ENCODE peak calls at places on chromosomes 13 and 19, in ten cellular contexts. X, L, B, M, N, V, T, K, D and I are unnamed samples.

GRCh38 chr19:35306473-35307246 is 14.7 kb downstream of the MAG start:
- DNase-seq in D (no peak), M (no peak), T (no peak), V (no peak), L (no peak), N (peak), X (no peak), K (no peak), B (no peak), I (no peak)

GRCh38 chr13:102055116-102055515 is 346.7 kb downstream of the FGF14 start:
- DNase-seq in K (no peak), M (no peak), N (no peak), L (no peak), V (no peak), X (no peak), D (no peak), T (no peak), B (no peak), I (no peak)

GRCh38 chr19:53991224-53992113 is at the start of gene CACNG6:
- DNase-seq in L (no peak), N (no peak), M (peak), X (no peak), K (no peak), B (no peak), T (no peak), D (peak), V (peak), I (no peak)

GRCh38 chr13:21361123-21361522 is 98.0 kb downstream of the ZDHHC20 start:
- DNase-seq in D (no peak), K (peak), B (no peak), X (no peak), M (no peak), T (no peak), N (no peak), L (no peak), V (no peak), I (no peak)

GRCh38 chr13:75902166-75903104 is 266.3 kb downstream of the LMO7 start:
- DNase-seq in D (no peak), X (no peak), V (no peak), N (no peak), B (no peak), T (no peak), K (no peak), L (no peak), M (peak), I (no peak)

GRCh38 chr19:49297403-49297802 is 27.6 kb downstream of the SLC6A16 start:
- DNase-seq in N (no peak), T (no peak), D (no peak), X (peak), K (no peak), B (no peak), V (no peak), L (no peak), M (no peak), I (no peak)

GRCh38 chr13:23609414-23610186 is 39.4 kb downstream of the TNFRSF19 start:
- DNase-seq in X (peak), D (peak), N (no peak), L (no peak), V (no peak), T (no peak), M (no peak), K (peak), B (peak), I (no peak)

GRCh38 chr19:16457195-16457953 is 14.4 kb downstream of the EPS15L1 start:
- DNase-seq in L (no peak), K (no peak), N (peak), V (peak), M (no peak), B (peak), D (no peak), X (peak), T (peak), I (no peak)

GRCh38 chr13:112241288-112241687 is 134.9 kb upstream of the SPACA7 start:
- DNase-seq in N (no peak), T (no peak), X (no peak), L (no peak), K (peak), V (no peak), D (no peak), B (no peak), M (no peak), I (no peak)

GRCh38 chr19:33831835-33832234 is 35.2 kb downstream of the KCTD15 start:
- DNase-seq in V (no peak), D (peak), T (no peak), X (no peak), N (no peak), K (no peak), B (no peak), M (no peak), L (no peak), I (peak)

GRCh38 chr13:98575009-98575866 is 1.7 kb downstream of the STK24 start:
- DNase-seq in V (no peak), N (no peak), B (no peak), K (no peak), M (no peak), X (peak), T (no peak), L (no peak), D (no peak), I (no peak)

GRCh38 chr13:76969488-76970365 is 21.4 kb downstream of the ACOD1 start:
- DNase-seq in V (no peak), D (no peak), N (no peak), M (no peak), B (no peak), L (no peak), X (no peak), T (no peak), K (no peak), I (no peak)

GRCh38 chr19:33245948-33246728 is 20.5 kb upstream of the SLC7A10 start:
- DNase-seq in K (no peak), X (peak), V (no peak), B (no peak), D (no peak), N (no peak), M (no peak), T (no peak), L (no peak), I (no peak)

GRCh38 chr13:90968510-90968909 is 379.0 kb upstream of the MIR17HG start:
- DNase-seq in L (no peak), B (no peak), T (no peak), N (no peak), K (peak), M (peak), X (peak), D (no peak), V (peak), I (no peak)

GRCh38 chr19:16268676-16269319 is 55.8 kb upstream of the KLF2 start:
- DNase-seq in T (no peak), K (no peak), L (no peak), N (no peak), X (no peak), B (no peak), D (no peak), V (no peak), M (no peak), I (no peak)

GRCh38 chr19:54418930-54419800 is 3.9 kb downstream of the TTYH1 start:
- DNase-seq in T (no peak), X (no peak), B (no peak), M (no peak), D (no peak), K (no peak), L (no peak), V (no peak), N (no peak), I (no peak)

GRCh38 chr13:40668335-40668734 is 1.9 kb upstream of the FOXO1 start:
- DNase-seq in K (peak), T (peak), V (no peak), N (peak), D (peak), X (peak), M (peak), B (peak), L (no peak), I (peak)
- TF ChIP-seq CTCF in K (peak), T (peak), V (no peak), N (no peak), D (peak), X (peak), M (peak), B (peak), L (no peak), I (peak)

DNA sequence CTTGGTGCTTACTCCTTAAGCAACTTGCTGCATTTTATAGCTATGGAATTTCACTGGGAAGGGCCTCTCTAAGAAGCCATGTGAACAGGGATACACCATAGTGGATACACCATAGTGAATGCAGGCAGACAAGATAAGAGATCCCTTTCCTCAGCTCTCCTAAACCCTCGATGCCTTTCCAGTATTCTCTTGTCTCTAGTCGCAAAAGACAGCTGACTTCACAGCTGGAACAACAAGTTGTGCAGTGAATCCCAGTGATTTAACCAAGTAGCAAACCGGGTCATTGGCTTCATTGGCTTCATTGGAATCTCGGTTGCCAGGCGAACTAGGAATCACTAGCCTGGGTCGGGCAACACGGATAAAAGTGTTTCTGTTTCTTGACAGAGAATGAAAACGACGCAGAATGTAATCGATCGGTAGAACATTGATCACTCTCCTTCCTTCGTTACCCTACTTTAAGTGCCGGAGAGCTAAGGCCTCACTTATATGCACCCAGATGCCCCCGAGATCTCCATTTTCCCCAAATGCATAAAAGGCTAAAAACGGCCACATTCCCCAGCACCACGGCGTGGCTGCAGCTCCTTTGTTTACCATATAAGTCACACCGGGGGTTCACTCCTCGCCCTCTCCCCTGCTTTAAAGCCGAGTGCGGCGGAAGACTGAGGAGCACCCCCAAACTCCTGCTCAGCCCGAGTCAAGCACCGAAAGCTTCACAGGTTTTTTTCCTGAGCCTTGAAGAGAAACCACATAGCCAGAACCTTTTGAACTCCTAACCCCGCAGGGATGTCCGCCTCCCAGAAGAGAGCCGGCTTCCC is 674 bp downstream of the TRPC4 start:
- DNase-seq in X (peak), L (no peak), K (no peak), M (no peak), B (no peak), T (no peak), D (no peak), V (no peak), N (no peak), I (no peak)
- H3K4me3 ChIP-seq in X (peak), L (peak), K (peak), M (peak), B (peak), T (peak), D (peak), V (no peak), N (peak), I (peak)

GRCh38 chr13:79227418-79227817 is 178.6 kb downstream of the RBM26 start:
- DNase-seq in N (no peak), K (no peak), L (no peak), V (no peak), D (no peak), X (no peak), T (no peak), M (no peak), B (no peak), I (no peak)

GRCh38 chr13:79226250-79226649 is 179.8 kb downstream of the RBM26 start:
- DNase-seq in X (no peak), T (no peak), K (no peak), D (no peak), M (no peak), V (no peak), N (no peak), L (no peak), B (no peak), I (no peak)

GRCh38 chr13:79226938-79227337 is 179.1 kb downstream of the RBM26 start:
- DNase-seq in N (no peak), M (no peak), B (no peak), L (no peak), T (no peak), D (no peak), K (no peak), X (no peak), V (no peak), I (no peak)

GRCh38 chr13:79229761-79230160 is 176.3 kb downstream of the RBM26 start:
- DNase-seq in D (no peak), B (no peak), L (no peak), K (no peak), M (no peak), X (no peak), V (no peak), N (no peak), T (no peak), I (no peak)

DNA sequence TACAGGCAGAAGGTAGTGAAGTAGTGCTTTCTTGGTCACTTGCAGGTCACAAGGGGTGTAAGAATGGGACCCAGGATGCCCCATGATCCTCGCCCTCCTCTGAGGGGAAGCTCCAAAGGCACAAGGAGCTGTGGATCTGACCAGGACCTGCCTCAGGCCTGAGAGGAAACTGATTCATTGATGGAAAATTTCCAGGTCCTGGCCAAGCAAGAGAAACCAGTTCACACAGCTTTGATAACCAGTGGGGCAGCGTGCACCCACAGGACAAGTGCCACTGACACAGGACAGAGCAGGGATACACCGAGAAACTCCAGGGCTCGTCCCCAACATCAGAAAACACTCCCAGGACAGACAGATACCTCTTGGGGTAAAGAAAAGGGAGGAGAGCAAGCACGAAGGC is 177.1 kb downstream of the RBM26 start:
- DNase-seq in L (no peak), B (no peak), D (no peak), K (no peak), M (no peak), X (no peak), T (no peak), V (no peak), N (no peak), I (no peak)
- H3K27ac ChIP-seq in L (no peak), B (no peak), D (no peak), K (no peak), M (no peak), X (no peak), T (no peak), V (no peak), N (no peak), I (no peak)

GRCh38 chr13:79406597-79406908 is 498 bp upstream of the RBM26 start:
- DNase-seq in N (no peak), V (no peak), B (no peak), M (no peak), L (no peak), X (no peak), D (no peak), K (no peak), T (no peak), I (no peak)

GRCh38 chr13:79405501-79405830 is 589 bp downstream of the RBM26 start:
- DNase-seq in B (no peak), D (no peak), N (no peak), L (no peak), V (no peak), K (peak), T (no peak), X (no peak), M (peak), I (no peak)

GRCh38 chr13:79404985-79405384 is 1.1 kb downstream of the RBM26 start:
- DNase-seq in M (no peak), B (no peak), L (no peak), X (no peak), K (no peak), T (no peak), V (no peak), D (no peak), N (no peak), I (no peak)

GRCh38 chr13:79407349-79407979 is 1.4 kb upstream of the RBM26 start:
- DNase-seq in D (no peak), V (no peak), T (no peak), K (no peak), B (no peak), L (no peak), X (no peak), M (no peak), N (no peak), I (no peak)

GRCh38 chr13:79405831-79406596 is at the start of gene RBM26:
- DNase-seq in X (peak), V (peak), K (peak), M (peak), L (peak), N (peak), T (peak), D (peak), B (peak), I (peak)
- TF ChIP-seq CTCF in X (no peak), V (peak), K (no peak), M (no peak), L (no peak), N (no peak), T (peak), D (no peak), B (peak), I (no peak)

DNA sequence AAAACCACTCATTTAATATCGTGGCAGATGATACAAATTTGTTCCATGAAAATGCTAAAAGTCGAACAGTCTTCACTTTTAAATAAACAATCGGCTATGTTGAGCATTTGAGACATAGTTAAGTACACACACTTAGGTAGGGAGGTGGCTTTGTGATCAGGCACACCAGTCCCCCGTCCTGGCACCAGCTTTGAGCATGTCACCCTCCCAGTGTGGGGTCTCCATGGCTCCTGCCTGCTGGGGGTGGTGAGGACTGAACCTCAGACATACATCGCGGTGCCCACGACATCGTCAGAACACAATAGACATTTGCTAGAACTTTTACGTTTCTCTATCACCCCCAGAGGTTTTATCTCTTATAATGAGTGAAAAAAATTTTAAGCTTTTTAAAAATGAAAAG is 62.0 kb downstream of the RFX2 start:
- DNase-seq in N (peak), B (peak), V (no peak), T (no peak), L (no peak), M (no peak), K (peak), D (peak), X (no peak), I (peak)
- H3K4me3 ChIP-seq in N (no peak), B (no peak), V (no peak), T (no peak), L (peak), M (no peak), K (no peak), D (no peak), X (no peak), I (no peak)

GRCh38 chr13:54628383-54628782 is 1599.8 kb downstream of the OLFM4 start:
- DNase-seq in V (no peak), L (no peak), M (no peak), X (no peak), T (no peak), K (no peak), B (no peak), N (no peak), D (no peak), I (no peak)

GRCh38 chr13:54633461-54633860 is 1604.8 kb downstream of the OLFM4 start:
- DNase-seq in D (no peak), L (no peak), X (no peak), K (no peak), N (no peak), B (no peak), T (no peak), V (no peak), M (no peak), I (no peak)

DNA sequence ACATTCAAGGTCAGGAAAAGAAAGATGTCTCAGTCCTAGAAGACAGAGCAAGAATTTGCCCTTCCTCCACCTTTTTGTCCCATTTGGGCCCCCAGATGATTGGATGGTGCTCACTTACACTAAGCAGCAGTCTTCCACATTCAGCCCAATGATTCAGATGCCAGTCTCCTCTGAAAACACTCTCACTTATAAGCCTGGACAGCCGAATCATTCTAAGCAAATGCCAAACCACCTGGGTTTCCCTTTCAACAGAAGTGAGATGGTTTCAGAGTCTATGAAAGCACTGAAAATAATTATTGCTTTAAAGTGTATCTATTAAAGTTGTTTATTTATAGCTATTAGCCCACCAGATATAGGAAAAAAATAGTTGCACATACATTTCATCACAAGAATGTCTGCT is 1599.4 kb downstream of the OLFM4 start:
- DNase-seq in T (no peak), D (no peak), V (no peak), B (no peak), X (no peak), N (no peak), M (no peak), K (no peak), L (no peak), I (no peak)
- H3K27ac ChIP-seq in T (no peak), D (no peak), V (no peak), B (no peak), X (no peak), N (no peak), M (no peak), K (no peak), L (no peak), I (no peak)

GRCh38 chr19:6862673-6863078 is 24.7 kb upstream of the ADGRE1 start:
- DNase-seq in N (peak), D (peak), K (peak), B (peak), T (peak), V (peak), X (peak), L (no peak), M (peak), I (peak)
- TF ChIP-seq CTCF in N (peak), D (peak), K (peak), B (peak), T (peak), V (peak), X (peak), L (peak), M (peak), I (peak)